ENCODE peak calls at places on chromosomes 5 and 9, in four cellular contexts. V, P, G and Q are unnamed samples.

GRCh38 chr5:122780296-122780695 is 5.4 kb downstream of the SNX2 start:
- DNase-seq in G (no peak), P (no peak), V (no peak), Q (no peak)

GRCh38 chr5:116660929-116661328 is 86.3 kb upstream of the SEMA6A start:
- DNase-seq in G (no peak), V (no peak), P (no peak), Q (no peak)

GRCh38 chr9:121055642-121056143 is 5.6 kb upstream of the C5 start:
- DNase-seq in V (peak; percentile 48), G (no peak), P (peak; percentile 10), Q (peak; percentile 32)

GRCh38 chr9:545480-545879 is 296.0 kb upstream of the DMRT1 start:
- DNase-seq in G (no peak), P (no peak), V (no peak), Q (no peak)

GRCh38 chr9:5941214-5941613 is 50.5 kb downstream of the MLANA start:
- DNase-seq in P (no peak), V (no peak), G (no peak), Q (no peak)

GRCh38 chr5:132826424-132827082 is 3.9 kb downstream of the SHROOM1 start:
- DNase-seq in P (no peak), G (no peak), V (no peak), Q (no peak)

GRCh38 chr5:10595678-10596309 is 31.9 kb downstream of the ANKRD33B start:
- DNase-seq in G (peak; percentile 68), V (no peak), P (peak; percentile 89), Q (peak; percentile 68)

GRCh38 chr5:139178948-139179347 is 19.2 kb downstream of the SIL1 start:
- DNase-seq in V (no peak), G (peak; percentile 40), P (peak; percentile 31), Q (peak; percentile 55)

GRCh38 chr5:93746406-93747056 is 5.1 kb upstream of the POU5F2 start:
- DNase-seq in G (no peak), V (no peak), P (peak; percentile 59), Q (no peak)

GRCh38 chr5:124736111-124736813 is 10.2 kb downstream of the ZNF608 start:
- DNase-seq in V (no peak), P (peak; percentile 35), G (no peak), Q (no peak)

GRCh38 chr5:540215-541147 is 16.2 kb upstream of the SLC9A3 start:
- DNase-seq in P (no peak), G (no peak), V (peak; percentile 28), Q (no peak)

GRCh38 chr5:101260857-101261256 is 357.8 kb upstream of the ST8SIA4 start:
- DNase-seq in G (no peak), V (peak; percentile 78), P (no peak), Q (no peak)

GRCh38 chr5:122313941-122314340 is 1.9 kb downstream of the SNCAIP start:
- DNase-seq in G (no peak), P (peak; percentile 7), V (no peak), Q (no peak)

GRCh38 chr9:110432253-110432652 is 94.6 kb upstream of the TXNDC8 start:
- DNase-seq in V (no peak), G (no peak), P (peak; percentile 65), Q (no peak)

GRCh38 chr5:7261049-7261448 is 134.9 kb upstream of the ADCY2 start:
- DNase-seq in V (peak; percentile 36), P (peak; percentile 33), G (peak; percentile 22), Q (peak; percentile 10)

GRCh38 chr5:102223542-102224444 is 72.3 kb downstream of the SLCO4C1 start:
- DNase-seq in G (no peak), P (peak; percentile 63), V (no peak), Q (peak; percentile 39)

GRCh38 chr9:70746760-70747159 is 332.3 kb upstream of the KLF9 start:
- DNase-seq in V (no peak), P (peak; percentile 45), G (peak; percentile 32), Q (no peak)

GRCh38 chr5:151141535-151141934 is 16.0 kb downstream of the ANXA6 start:
- DNase-seq in P (no peak), V (no peak), G (no peak), Q (no peak)

GRCh38 chr5:118778951-118779350 is 209.4 kb downstream of the DTWD2 start:
- DNase-seq in P (no peak), V (no peak), G (no peak), Q (no peak)

GRCh38 chr5:122999947-123000563 is 36.5 kb downstream of the PPIC start:
- DNase-seq in G (no peak), V (no peak), P (peak; percentile 63), Q (peak; percentile 38)

GRCh38 chr5:179696605-179697004 is 2.2 kb upstream of the CANX start:
- DNase-seq in P (no peak), V (no peak), G (no peak), Q (no peak)

GRCh38 chr9:105632807-105633206 is 29.4 kb upstream of the TAL2 start:
- DNase-seq in G (no peak), V (no peak), P (no peak), Q (no peak)

GRCh38 chr5:100965291-100965690 is 62.2 kb upstream of the ST8SIA4 start:
- DNase-seq in G (no peak), V (no peak), P (no peak), Q (no peak)

GRCh38 chr5:143448518-143448917 is 45.0 kb upstream of the NR3C1 start:
- DNase-seq in G (no peak), P (no peak), V (no peak), Q (no peak)

GRCh38 chr9:105053209-105053652 is 125.3 kb upstream of the ABCA1 start:
- DNase-seq in V (no peak), G (no peak), P (peak; percentile 94), Q (peak; percentile 42)

GRCh38 chr5:169826618-169827017 is 153.7 kb downstream of the INSYN2B start:
- DNase-seq in G (no peak), P (peak; percentile 51), V (no peak), Q (no peak)

DNA sequence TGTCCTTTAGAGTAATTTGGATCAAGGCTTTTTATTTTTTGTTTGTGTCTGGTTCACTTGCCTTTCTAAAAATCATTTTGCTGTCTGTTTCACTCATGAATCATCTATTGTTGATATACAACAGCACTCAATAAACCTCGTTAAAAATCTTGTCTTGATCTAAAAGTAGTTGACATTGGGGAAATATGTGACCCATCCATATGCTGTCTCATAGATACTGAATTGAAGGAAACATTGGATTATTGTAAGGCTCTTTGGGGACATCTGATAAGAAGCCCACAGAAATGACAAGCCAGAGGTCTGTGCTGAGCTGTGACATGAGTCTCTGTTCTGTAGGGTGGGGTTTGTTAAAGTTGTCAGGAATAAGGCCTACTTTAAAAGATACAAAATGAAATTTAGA is 208.0 kb downstream of the PDZD2 start:
- DNase-seq in G (no peak), V (no peak), P (no peak), Q (no peak)
- TF ChIP-seq CTCF in G (no peak), V (no peak), P (no peak), Q (no peak)

GRCh38 chr5:153711755-153712154 is 221.3 kb downstream of the GRIA1 start:
- DNase-seq in V (no peak), G (no peak), P (peak; percentile 25), Q (no peak)
- TF ChIP-seq CTCF in V (no peak), G (no peak), P (peak; percentile 30), Q (no peak)

GRCh38 chr5:34918025-34918424 is 2.5 kb downstream of the BRIX1 start:
- DNase-seq in V (no peak), G (no peak), P (no peak), Q (no peak)

GRCh38 chr5:34916518-34916917 is 1.0 kb downstream of the BRIX1 start:
- DNase-seq in G (no peak), V (no peak), P (no peak), Q (no peak)

GRCh38 chr5:34915856-34916192 is 313 bp downstream of the BRIX1 start:
- DNase-seq in G (no peak), V (no peak), P (no peak), Q (no peak)

GRCh38 chr5:34915139-34915855 is at the start of the genes BRIX1 and RAD1:
- DNase-seq in P (peak; percentile 98), G (peak; percentile 96), V (peak; percentile 97), Q (peak; percentile 96)

GRCh38 chr5:34919077-34919476 is 3.6 kb downstream of the BRIX1 start:
- DNase-seq in P (peak; percentile 9), V (no peak), G (no peak), Q (no peak)
- TF ChIP-seq CTCF in P (no peak), V (no peak), G (no peak), Q (no peak)

GRCh38 chr9:90900130-90900529 is 98.5 kb downstream of the SYK start:
- DNase-seq in G (no peak), V (no peak), P (no peak), Q (no peak)
- TF ChIP-seq CTCF in G (no peak), V (no peak), P (peak; percentile 5), Q (no peak)

GRCh38 chr5:156015137-156015536 is 311.8 kb upstream of the SGCD start:
- DNase-seq in V (no peak), G (no peak), P (no peak), Q (no peak)
- TF ChIP-seq CTCF in V (no peak), G (no peak), P (no peak), Q (no peak)

GRCh38 chr9:91424403-91425176 is 958 bp upstream of the NFIL3 start:
- DNase-seq in V (peak; percentile 64), G (peak; percentile 83), P (peak; percentile 84), Q (peak; percentile 53)
- TF ChIP-seq CTCF in V (no peak), G (no peak), P (no peak), Q (no peak)

GRCh38 chr9:114025196-114025753 is 52.8 kb downstream of the AMBP start:
- DNase-seq in V (no peak), G (no peak), P (no peak), Q (no peak)
- TF ChIP-seq CTCF in V (no peak), G (no peak), P (no peak), Q (no peak)

DNA sequence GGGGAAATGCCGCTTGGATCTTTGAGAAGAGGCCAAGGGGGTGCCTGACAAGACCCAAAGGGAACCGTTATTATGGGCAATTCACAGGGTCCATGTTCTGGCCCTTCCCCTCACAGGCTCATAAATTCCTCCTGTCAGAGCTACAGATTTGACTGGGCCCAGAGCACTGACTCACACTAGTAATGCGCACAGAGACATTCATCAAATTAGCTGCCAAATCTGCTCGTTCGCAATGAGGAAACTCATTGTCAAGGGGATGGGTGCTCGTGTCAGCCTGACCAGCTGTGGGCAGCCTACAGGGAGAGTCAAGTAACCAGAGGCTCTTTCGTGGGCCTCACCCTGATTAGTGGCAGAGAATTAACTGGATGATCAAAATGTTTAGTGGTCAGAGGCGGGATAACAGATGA is 377.4 kb downstream of the ACTL7B start:
- DNase-seq in P (peak; percentile 93), G (no peak), V (no peak), Q (no peak)
- TF ChIP-seq CTCF in P (no peak), G (no peak), V (no peak), Q (no peak)